ENCODE peak calls at places on chromosomes 6 and 20, in nine cellular contexts. O, L, P, J, X, S, A, E and Z are unnamed samples.
A peak's percentile ranks its signal among the peaks of the same experiment; 100 is the strongest.

GRCh38 chr6:13395272-13396237 is 67.2 kb upstream of the TBC1D7 start:
- DNase-seq in O (peak; percentile 92), X (peak; percentile 65), S (peak; percentile 78), L (no peak), A (no peak), J (peak; percentile 93), E (peak; percentile 73), P (peak; percentile 57), Z (peak; percentile 82)

GRCh38 chr20:25867776-25868649 is 171.4 kb upstream of the ZNF337 start:
- DNase-seq in S (peak; percentile 68), L (peak; percentile 62), O (peak; percentile 79), A (peak; percentile 86), J (peak; percentile 65), E (peak; percentile 84), P (peak; percentile 86), X (peak; percentile 71), Z (peak; percentile 72)

GRCh38 chr6:115601064-115601463 is 459.6 kb downstream of the FRK start:
- DNase-seq in S (no peak), X (no peak), A (no peak), J (no peak), E (peak; percentile 45), P (no peak), O (no peak), L (no peak), Z (no peak)

GRCh38 chr20:5718896-5719595 is 31.2 kb upstream of the SHLD1 start:
- DNase-seq in A (no peak), E (no peak), S (peak; percentile 80), X (no peak), O (no peak), L (no peak), J (peak; percentile 82), P (peak; percentile 61), Z (no peak)

GRCh38 chr6:120671519-120671918 is 662.8 kb downstream of the TBC1D32 start:
- DNase-seq in S (no peak), E (peak; percentile 22), P (no peak), L (no peak), O (no peak), X (no peak), J (no peak), A (no peak), Z (peak; percentile 5)

GRCh38 chr6:19999319-20000191 is 162.4 kb downstream of the ID4 start:
- DNase-seq in X (no peak), L (no peak), P (no peak), E (no peak), A (no peak), O (no peak), J (no peak), S (no peak), Z (peak; percentile 55)

GRCh38 chr20:49045440-49046086 is 549 bp upstream of the CSE1L start:
- DNase-seq in J (peak; percentile 52), E (peak; percentile 1), X (peak; percentile 25), L (peak; percentile 14), A (peak; percentile 90), P (peak; percentile 35), O (peak; percentile 37), S (peak; percentile 66), Z (no peak)

GRCh38 chr6:22828179-22829062 is 259.1 kb downstream of the HDGFL1 start:
- DNase-seq in O (no peak), J (peak; percentile 63), X (peak; percentile 72), A (no peak), S (no peak), L (peak; percentile 16), E (peak; percentile 61), P (no peak), Z (peak; percentile 53)

GRCh38 chr20:34461779-34462087 is 54.5 kb upstream of the DYNLRB1 start:
- DNase-seq in P (no peak), E (no peak), A (no peak), J (no peak), O (no peak), L (no peak), X (no peak), S (no peak), Z (no peak)

GRCh38 chr6:149342525-149342924 is 25.0 kb downstream of the TAB2 start:
- DNase-seq in O (no peak), S (no peak), A (no peak), J (no peak), P (no peak), L (no peak), X (no peak), E (no peak), Z (no peak)

GRCh38 chr6:99130897-99131873 is 183.4 kb upstream of the FBXL4 start:
- DNase-seq in X (no peak), L (no peak), P (no peak), S (no peak), O (no peak), E (peak; percentile 13), J (no peak), A (no peak), Z (no peak)

GRCh38 chr20:50369225-50370035 is 140.8 kb upstream of the PTPN1 start:
- DNase-seq in X (no peak), A (no peak), O (peak; percentile 93), S (peak; percentile 83), L (no peak), E (no peak), P (no peak), J (no peak), Z (no peak)

GRCh38 chr6:129338683-129339082 is 371.3 kb downstream of the ARHGAP18 start:
- DNase-seq in X (no peak), E (no peak), J (no peak), L (no peak), P (no peak), O (no peak), A (no peak), S (no peak), Z (no peak)

GRCh38 chr6:43996614-43997341 is 130.5 kb downstream of the MRPL14 start:
- DNase-seq in E (no peak), J (no peak), L (no peak), A (no peak), P (no peak), O (no peak), S (no peak), X (no peak), Z (no peak)

GRCh38 chr6:148964467-148964866 is 217.6 kb downstream of the UST start:
- DNase-seq in E (no peak), O (no peak), P (no peak), S (no peak), J (no peak), X (no peak), L (no peak), A (no peak), Z (no peak)

GRCh38 chr20:35003211-35004031 is 47.8 kb downstream of the MYH7B start:
- DNase-seq in O (no peak), L (no peak), J (no peak), E (no peak), S (peak; percentile 40), X (no peak), P (no peak), A (peak; percentile 63), Z (no peak)

GRCh38 chr6:116229287-116229913 is 24.5 kb downstream of the TSPYL4 start:
- DNase-seq in O (peak; percentile 49), A (no peak), E (peak; percentile 79), L (peak; percentile 87), P (peak; percentile 80), J (peak; percentile 74), S (peak; percentile 57), X (peak; percentile 84), Z (peak; percentile 97)

GRCh38 chr6:33164665-33165373 is 27.4 kb downstream of the COL11A2 start:
- DNase-seq in P (no peak), J (no peak), L (no peak), E (no peak), X (no peak), O (no peak), A (no peak), S (no peak), Z (no peak)

GRCh38 chr20:64261138-64261537 is 5.6 kb downstream of the PCMTD2 start:
- DNase-seq in S (no peak), J (peak; percentile 47), A (no peak), X (peak; percentile 86), L (peak; percentile 68), O (no peak), E (no peak), P (peak; percentile 38), Z (peak; percentile 79)

GRCh38 chr6:22141271-22141745 is 155.5 kb downstream of the PRL start:
- DNase-seq in A (no peak), O (no peak), L (no peak), E (peak; percentile 39), X (no peak), P (no peak), J (peak; percentile 42), S (no peak), Z (no peak)

GRCh38 chr6:151121900-151122299 is 117.9 kb upstream of the AKAP12 start:
- DNase-seq in P (peak; percentile 68), A (no peak), X (no peak), E (no peak), J (no peak), O (no peak), S (peak; percentile 72), L (peak; percentile 80), Z (peak; percentile 21)

GRCh38 chr20:57601211-57601570 is 19.0 kb downstream of the ZBP1 start:
- DNase-seq in L (no peak), P (no peak), E (no peak), S (peak; percentile 9), A (no peak), O (no peak), J (no peak), X (no peak), Z (no peak)

GRCh38 chr20:62560162-62560561 is 82.1 kb upstream of the SLCO4A1 start:
- DNase-seq in O (no peak), L (no peak), J (no peak), P (no peak), A (no peak), E (no peak), X (no peak), S (no peak), Z (no peak)
- H3K4me1 ChIP-seq in O (no peaks in the 10 kb centered on the region), L (no peaks in the 10 kb centered on the region), J (no peaks in the 10 kb centered on the region), P (peaks cover 27% of the 10 kb centered on the region), A (no peaks in the 10 kb centered on the region), E (peaks cover 41% of the 10 kb centered on the region), X (no peaks in the 10 kb centered on the region), S (no peaks in the 10 kb centered on the region), Z (no peaks in the 10 kb centered on the region)

GRCh38 chr6:9056556-9056955 is 621.2 kb upstream of the SLC35B3 start:
- DNase-seq in P (no peak), L (no peak), A (no peak), X (no peak), E (no peak), J (no peak), O (no peak), S (no peak), Z (no peak)
- TF ChIP-seq CTCF in P (no peak), L (no peak), A (no peak), X (no peak), E (no peak), J (no peak), O (no peak), S (no peak), Z (no peak)

DNA sequence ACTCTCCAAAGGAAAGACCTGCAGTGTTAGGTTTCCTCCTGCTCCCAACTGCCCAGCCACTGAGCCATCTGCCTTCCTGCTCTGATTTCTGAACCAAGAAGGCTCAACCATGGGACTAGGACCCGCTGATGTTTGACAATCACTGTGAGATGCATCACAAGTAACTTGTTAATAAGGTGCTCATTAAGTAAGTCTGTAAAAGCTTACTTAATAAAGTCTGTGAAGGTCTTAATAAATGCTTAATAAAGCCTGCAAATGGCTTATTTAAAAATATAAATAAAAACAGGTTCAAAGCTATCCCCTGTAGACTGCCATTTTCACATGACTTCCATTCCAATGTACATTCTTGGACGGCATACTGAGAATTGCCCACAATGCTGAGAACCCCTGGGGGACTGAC is 19.8 kb downstream of the KIF13A start:
- DNase-seq in X (no peak), L (no peak), E (no peak), A (no peak), P (no peak), J (no peak), O (no peak), S (no peak), Z (no peak)
- H3K4me1 ChIP-seq in X (peaks cover 54% of the 10 kb centered on the region), L (peaks cover 8% of the 10 kb centered on the region), E (peaks cover 41% of the 10 kb centered on the region), A (peaks cover 16% of the 10 kb centered on the region), P (peaks cover 60% of the 10 kb centered on the region), J (peaks cover 19% of the 10 kb centered on the region), O (peaks cover 24% of the 10 kb centered on the region), S (no peaks in the 10 kb centered on the region), Z (no peaks in the 10 kb centered on the region)

GRCh38 chr6:136526196-136526930 is 23.9 kb downstream of the MAP7 start:
- DNase-seq in A (peak; percentile 83), P (peak; percentile 43), E (peak; percentile 69), O (peak; percentile 46), X (peak; percentile 76), J (peak; percentile 33), S (peak; percentile 62), L (peak; percentile 25), Z (peak; percentile 79)
- TF ChIP-seq CTCF in A (no peak), P (peak; percentile 45), E (peak; percentile 55), O (no peak), X (peak; percentile 41), J (peak; percentile 34), S (no peak), L (no peak), Z (peak; percentile 63)